ENCODE peak calls at places on chromosomes 11 and 22, in eight cellular contexts. One of them, this sample, is unnamed.

GRCh38 chr11:60985991-60986915 is 14.8 kb downstream of the CD6 start:
- DNase-seq in AG10803: no peak
- DNase-seq in psoas muscle: no peak
- DNase-seq in astrocyte of the spinal cord: peak; percentile 40
- DNase-seq in fibroblast of pulmonary artery: peak; percentile 33
- DNase-seq in NB4: peak; percentile 68
- DNase-seq in brain microvascular endothelial cell: peak; percentile 41
- DNase-seq in foreskin fibroblast: peak; percentile 14
- DNase-seq in this sample: no peak

GRCh38 chr11:102730036-102730815 is 5.5 kb upstream of the MMP8 start:
- DNase-seq in AG10803: peak; percentile 60
- DNase-seq in psoas muscle: no peak
- DNase-seq in astrocyte of the spinal cord: no peak
- DNase-seq in fibroblast of pulmonary artery: peak; percentile 16
- DNase-seq in NB4: no peak
- DNase-seq in brain microvascular endothelial cell: no peak
- DNase-seq in foreskin fibroblast: peak; percentile 29
- DNase-seq in this sample: no peak

GRCh38 chr11:66363187-66363601 is 8.4 kb downstream of the SLC29A2 start:
- DNase-seq in AG10803: no peak
- DNase-seq in psoas muscle: peak; percentile 48
- DNase-seq in astrocyte of the spinal cord: no peak
- DNase-seq in fibroblast of pulmonary artery: no peak
- DNase-seq in NB4: no peak
- DNase-seq in brain microvascular endothelial cell: no peak
- DNase-seq in foreskin fibroblast: no peak
- DNase-seq in this sample: no peak

GRCh38 chr11:16861867-16862266 is 123.4 kb downstream of the C11orf58 start:
- DNase-seq in AG10803: no peak
- DNase-seq in psoas muscle: no peak
- DNase-seq in astrocyte of the spinal cord: no peak
- DNase-seq in fibroblast of pulmonary artery: no peak
- DNase-seq in NB4: no peak
- DNase-seq in brain microvascular endothelial cell: no peak
- DNase-seq in foreskin fibroblast: no peak
- DNase-seq in this sample: no peak

GRCh38 chr11:131099013-131099412 is 182.7 kb upstream of the SNX19 start:
- DNase-seq in AG10803: peak; percentile 72
- DNase-seq in psoas muscle: no peak
- DNase-seq in astrocyte of the spinal cord: peak; percentile 16
- DNase-seq in fibroblast of pulmonary artery: peak; percentile 1
- DNase-seq in NB4: no peak
- DNase-seq in brain microvascular endothelial cell: peak; percentile 20
- DNase-seq in foreskin fibroblast: peak; percentile 19
- DNase-seq in this sample: no peak

GRCh38 chr22:46941958-46942815 is 179.7 kb downstream of the TBC1D22A start:
- DNase-seq in AG10803: peak; percentile 44
- DNase-seq in psoas muscle: no peak
- DNase-seq in astrocyte of the spinal cord: no peak
- DNase-seq in fibroblast of pulmonary artery: no peak
- DNase-seq in NB4: no peak
- DNase-seq in brain microvascular endothelial cell: no peak
- DNase-seq in foreskin fibroblast: no peak
- DNase-seq in this sample: no peak

GRCh38 chr11:7612056-7612660 is 61.1 kb downstream of the CYB5R2 start:
- DNase-seq in AG10803: no peak
- DNase-seq in psoas muscle: no peak
- DNase-seq in astrocyte of the spinal cord: no peak
- DNase-seq in fibroblast of pulmonary artery: no peak
- DNase-seq in NB4: no peak
- DNase-seq in brain microvascular endothelial cell: no peak
- DNase-seq in foreskin fibroblast: no peak
- DNase-seq in this sample: no peak

GRCh38 chr11:27699926-27700350 is 317 bp downstream of the BDNF start:
- DNase-seq in AG10803: no peak
- DNase-seq in psoas muscle: peak; percentile 45
- DNase-seq in astrocyte of the spinal cord: no peak
- DNase-seq in fibroblast of pulmonary artery: no peak
- DNase-seq in NB4: no peak
- DNase-seq in brain microvascular endothelial cell: no peak
- DNase-seq in foreskin fibroblast: no peak
- DNase-seq in this sample: no peak

GRCh38 chr11:126949066-126949945 is 51.3 kb downstream of the KIRREL3 start:
- DNase-seq in AG10803: peak; percentile 70
- DNase-seq in psoas muscle: no peak
- DNase-seq in astrocyte of the spinal cord: peak; percentile 86
- DNase-seq in fibroblast of pulmonary artery: no peak
- DNase-seq in NB4: peak; percentile 9
- DNase-seq in brain microvascular endothelial cell: peak; percentile 34
- DNase-seq in foreskin fibroblast: no peak
- DNase-seq in this sample: no peak

GRCh38 chr11:69888671-69889076 is 69.5 kb upstream of the FGF3 start:
- DNase-seq in AG10803: peak; percentile 35
- DNase-seq in psoas muscle: peak; percentile 70
- DNase-seq in astrocyte of the spinal cord: peak; percentile 40
- DNase-seq in fibroblast of pulmonary artery: peak; percentile 65
- DNase-seq in NB4: peak; percentile 63
- DNase-seq in brain microvascular endothelial cell: peak; percentile 28
- DNase-seq in foreskin fibroblast: peak; percentile 35
- DNase-seq in this sample: peak; percentile 4

GRCh38 chr11:77197626-77198320 is 69.7 kb downstream of the MYO7A start:
- DNase-seq in AG10803: no peak
- DNase-seq in psoas muscle: peak; percentile 46
- DNase-seq in astrocyte of the spinal cord: no peak
- DNase-seq in fibroblast of pulmonary artery: no peak
- DNase-seq in NB4: no peak
- DNase-seq in brain microvascular endothelial cell: no peak
- DNase-seq in foreskin fibroblast: no peak
- DNase-seq in this sample: no peak

GRCh38 chr11:94766656-94767291 is 1.4 kb upstream of the AMOTL1 start:
- DNase-seq in AG10803: no peak
- DNase-seq in psoas muscle: no peak
- DNase-seq in astrocyte of the spinal cord: no peak
- DNase-seq in fibroblast of pulmonary artery: no peak
- DNase-seq in NB4: no peak
- DNase-seq in brain microvascular endothelial cell: no peak
- DNase-seq in foreskin fibroblast: no peak
- DNase-seq in this sample: no peak

GRCh38 chr11:29373725-29374124 is 643.1 kb downstream of the KCNA4 start:
- DNase-seq in AG10803: no peak
- DNase-seq in psoas muscle: no peak
- DNase-seq in astrocyte of the spinal cord: no peak
- DNase-seq in fibroblast of pulmonary artery: no peak
- DNase-seq in NB4: no peak
- DNase-seq in brain microvascular endothelial cell: no peak
- DNase-seq in foreskin fibroblast: no peak
- DNase-seq in this sample: no peak

GRCh38 chr11:118438314-118438931 is 2.1 kb downstream of the KMT2A start:
- DNase-seq in AG10803: peak; percentile 78
- DNase-seq in psoas muscle: no peak
- DNase-seq in astrocyte of the spinal cord: peak; percentile 80
- DNase-seq in fibroblast of pulmonary artery: peak; percentile 86
- DNase-seq in NB4: peak; percentile 67
- DNase-seq in brain microvascular endothelial cell: peak; percentile 87
- DNase-seq in foreskin fibroblast: peak; percentile 59
- DNase-seq in this sample: peak; percentile 59

GRCh38 chr11:109423114-109423859 is 1.3 kb downstream of the C11orf87 start:
- DNase-seq in AG10803: no peak
- DNase-seq in psoas muscle: peak; percentile 46
- DNase-seq in astrocyte of the spinal cord: peak; percentile 39
- DNase-seq in fibroblast of pulmonary artery: peak; percentile 15
- DNase-seq in NB4: peak; percentile 67
- DNase-seq in brain microvascular endothelial cell: peak; percentile 7
- DNase-seq in foreskin fibroblast: peak; percentile 10
- DNase-seq in this sample: no peak

GRCh38 chr11:126791991-126792390 is 208.6 kb downstream of the KIRREL3 start:
- DNase-seq in AG10803: no peak
- DNase-seq in psoas muscle: no peak
- DNase-seq in astrocyte of the spinal cord: no peak
- DNase-seq in fibroblast of pulmonary artery: no peak
- DNase-seq in NB4: no peak
- DNase-seq in brain microvascular endothelial cell: no peak
- DNase-seq in foreskin fibroblast: no peak
- DNase-seq in this sample: no peak

GRCh38 chr22:44550666-44551491 is 52.8 kb upstream of the RTL6 start:
- DNase-seq in AG10803: peak; percentile 97
- DNase-seq in psoas muscle: peak; percentile 67
- DNase-seq in astrocyte of the spinal cord: peak; percentile 47
- DNase-seq in fibroblast of pulmonary artery: peak; percentile 96
- DNase-seq in NB4: peak; percentile 81
- DNase-seq in brain microvascular endothelial cell: peak; percentile 82
- DNase-seq in foreskin fibroblast: peak; percentile 93
- DNase-seq in this sample: peak; percentile 94

DNA sequence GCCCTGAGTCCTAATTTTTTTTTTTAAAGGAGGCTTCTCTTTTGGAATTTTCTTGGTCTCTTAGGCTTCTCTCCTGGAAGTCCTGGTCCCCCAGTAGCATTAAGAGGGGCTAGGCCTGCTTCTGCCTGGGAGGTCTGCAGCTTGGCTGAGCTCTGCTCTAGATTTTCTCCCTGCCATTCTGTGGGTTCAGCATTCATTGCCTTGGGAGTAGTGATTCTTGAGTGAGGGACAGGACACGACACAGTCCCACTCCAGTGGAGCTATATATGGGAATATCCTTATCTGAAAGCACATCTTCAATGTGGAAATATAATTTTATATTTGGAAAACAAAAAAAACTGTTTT is 3.7 kb downstream of the IGSF22 start:
- DNase-seq in AG10803: no peak
- DNase-seq in psoas muscle: no peak
- DNase-seq in astrocyte of the spinal cord: no peak
- DNase-seq in fibroblast of pulmonary artery: no peak
- DNase-seq in NB4: no peak
- DNase-seq in brain microvascular endothelial cell: no peak
- DNase-seq in foreskin fibroblast: no peak
- DNase-seq in this sample: no peak
- TF ChIP-seq CTCF in AG10803: no peak
- TF ChIP-seq CTCF in psoas muscle: no peak
- TF ChIP-seq CTCF in astrocyte of the spinal cord: no peak
- TF ChIP-seq CTCF in fibroblast of pulmonary artery: no peak
- TF ChIP-seq CTCF in NB4: no peak
- TF ChIP-seq CTCF in brain microvascular endothelial cell: no peak
- TF ChIP-seq CTCF in foreskin fibroblast: no peak
- TF ChIP-seq CTCF in this sample: no peak

DNA sequence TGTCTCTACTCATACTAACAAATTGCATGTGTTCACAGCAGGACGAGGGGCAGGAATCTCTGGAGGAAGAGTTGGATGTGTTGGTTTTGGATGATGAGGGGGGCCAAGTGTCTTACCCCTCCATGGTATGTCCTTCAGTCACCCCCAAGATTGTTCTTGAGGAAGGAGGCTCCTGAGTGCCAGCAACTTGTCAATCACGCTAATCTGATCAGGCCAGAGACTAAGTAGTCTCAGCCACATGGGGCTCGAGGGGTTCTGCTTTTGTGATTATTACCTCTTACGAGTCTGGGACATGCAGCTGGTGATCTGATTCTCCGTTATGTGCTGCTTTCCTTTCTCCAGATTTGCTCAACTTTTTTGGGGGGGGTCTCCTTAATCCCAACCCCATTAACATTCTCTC is 54.3 kb downstream of the CTNND1 start:
- DNase-seq in AG10803: no peak
- DNase-seq in psoas muscle: no peak
- DNase-seq in astrocyte of the spinal cord: no peak
- DNase-seq in fibroblast of pulmonary artery: no peak
- DNase-seq in NB4: no peak
- DNase-seq in brain microvascular endothelial cell: no peak
- DNase-seq in foreskin fibroblast: no peak
- DNase-seq in this sample: no peak
- H3K4me3 ChIP-seq in AG10803: no peak overlapping the region
- H3K4me3 ChIP-seq in psoas muscle: no peak overlapping the region
- H3K4me3 ChIP-seq in astrocyte of the spinal cord: no peak overlapping the region
- H3K4me3 ChIP-seq in fibroblast of pulmonary artery: no peak overlapping the region
- H3K4me3 ChIP-seq in NB4: no peak overlapping the region
- H3K4me3 ChIP-seq in brain microvascular endothelial cell: no peak overlapping the region
- H3K4me3 ChIP-seq in foreskin fibroblast: no peak overlapping the region
- H3K4me3 ChIP-seq in this sample: no peak overlapping the region

GRCh38 chr22:32127904-32128303 is 31.2 kb downstream of the C22orf42 start:
- DNase-seq in AG10803: no peak
- DNase-seq in psoas muscle: no peak
- DNase-seq in astrocyte of the spinal cord: no peak
- DNase-seq in fibroblast of pulmonary artery: no peak
- DNase-seq in NB4: no peak
- DNase-seq in brain microvascular endothelial cell: no peak
- DNase-seq in foreskin fibroblast: no peak
- DNase-seq in this sample: no peak
- TF ChIP-seq CTCF in AG10803: no peak
- TF ChIP-seq CTCF in psoas muscle: no peak
- TF ChIP-seq CTCF in astrocyte of the spinal cord: no peak
- TF ChIP-seq CTCF in fibroblast of pulmonary artery: no peak
- TF ChIP-seq CTCF in NB4: peak; percentile 8
- TF ChIP-seq CTCF in brain microvascular endothelial cell: no peak
- TF ChIP-seq CTCF in foreskin fibroblast: no peak
- TF ChIP-seq CTCF in this sample: no peak

GRCh38 chr11:34174411-34175041 is 69.1 kb downstream of the NAT10 start:
- DNase-seq in AG10803: peak; percentile 57
- DNase-seq in psoas muscle: peak; percentile 92
- DNase-seq in astrocyte of the spinal cord: peak; percentile 63
- DNase-seq in fibroblast of pulmonary artery: peak; percentile 73
- DNase-seq in NB4: peak; percentile 83
- DNase-seq in brain microvascular endothelial cell: peak; percentile 47
- DNase-seq in foreskin fibroblast: peak; percentile 51
- DNase-seq in this sample: no peak
- H3K4me3 ChIP-seq in AG10803: peak overlapping the region; percentile 43
- H3K4me3 ChIP-seq in psoas muscle: peak overlapping the region; percentile 58
- H3K4me3 ChIP-seq in astrocyte of the spinal cord: peak overlapping the region; percentile 31
- H3K4me3 ChIP-seq in fibroblast of pulmonary artery: peak overlapping the region; percentile 36
- H3K4me3 ChIP-seq in NB4: no peak overlapping the region
- H3K4me3 ChIP-seq in brain microvascular endothelial cell: peak overlapping the region; percentile 41
- H3K4me3 ChIP-seq in foreskin fibroblast: peak overlapping the region; percentile 40
- H3K4me3 ChIP-seq in this sample: peak overlapping the region; percentile 20

GRCh38 chr22:23177197-23177596 is 3.1 kb upstream of the BCR start:
- DNase-seq in AG10803: no peak
- DNase-seq in psoas muscle: no peak
- DNase-seq in astrocyte of the spinal cord: no peak
- DNase-seq in fibroblast of pulmonary artery: no peak
- DNase-seq in NB4: peak; percentile 44
- DNase-seq in brain microvascular endothelial cell: no peak
- DNase-seq in foreskin fibroblast: no peak
- DNase-seq in this sample: no peak
- TF ChIP-seq CTCF in AG10803: no peak
- TF ChIP-seq CTCF in psoas muscle: no peak
- TF ChIP-seq CTCF in astrocyte of the spinal cord: no peak
- TF ChIP-seq CTCF in fibroblast of pulmonary artery: no peak
- TF ChIP-seq CTCF in NB4: no peak
- TF ChIP-seq CTCF in brain microvascular endothelial cell: no peak
- TF ChIP-seq CTCF in foreskin fibroblast: no peak
- TF ChIP-seq CTCF in this sample: no peak

DNA sequence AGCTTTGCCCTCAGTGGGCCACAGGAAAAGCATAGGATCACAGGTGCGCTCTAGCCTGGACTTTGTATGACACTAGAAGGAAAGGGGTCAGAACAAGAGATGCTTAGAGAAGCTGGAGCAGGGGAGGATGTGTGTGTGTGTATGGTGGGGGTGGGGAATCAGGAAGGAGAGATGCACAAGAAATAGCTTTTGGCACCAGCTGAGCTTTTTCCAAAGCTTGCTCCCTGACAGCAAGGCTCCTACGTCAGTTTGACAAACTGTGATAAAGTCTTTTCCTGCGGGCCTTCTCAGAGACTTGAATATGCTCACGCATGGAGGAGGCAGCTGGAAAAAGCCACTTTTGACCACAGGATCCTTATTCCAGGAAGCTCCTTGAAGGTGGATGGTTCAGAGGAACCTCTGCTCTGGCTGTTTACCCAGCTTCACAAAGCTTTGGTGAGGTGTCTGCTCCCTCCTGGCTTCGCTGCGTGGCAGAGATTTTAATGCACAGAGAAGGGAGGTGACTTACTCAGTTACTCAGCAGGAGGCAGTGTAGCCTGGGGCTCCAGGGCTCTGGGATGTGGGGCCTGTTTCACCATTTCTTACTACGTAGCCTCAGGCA is 3.9 kb downstream of the CDC42EP1 start:
- DNase-seq in AG10803: no peak
- DNase-seq in psoas muscle: no peak
- DNase-seq in astrocyte of the spinal cord: no peak
- DNase-seq in fibroblast of pulmonary artery: peak; percentile 93
- DNase-seq in NB4: no peak
- DNase-seq in brain microvascular endothelial cell: no peak
- DNase-seq in foreskin fibroblast: no peak
- DNase-seq in this sample: no peak
- H3K4me3 ChIP-seq in AG10803: peak overlapping the region; percentile 21
- H3K4me3 ChIP-seq in psoas muscle: peak overlapping the region; percentile 72
- H3K4me3 ChIP-seq in astrocyte of the spinal cord: peak overlapping the region; percentile 14
- H3K4me3 ChIP-seq in fibroblast of pulmonary artery: peak overlapping the region; percentile 49
- H3K4me3 ChIP-seq in NB4: no peak overlapping the region
- H3K4me3 ChIP-seq in brain microvascular endothelial cell: peak overlapping the region; percentile 25
- H3K4me3 ChIP-seq in foreskin fibroblast: peak overlapping the region; percentile 40
- H3K4me3 ChIP-seq in this sample: no peak overlapping the region